ENCODE peak calls at places on chromosome 3, in five cellular contexts. U is AG10803, T is dermis blood vessel endothelial cell, B is HuH-7.5, C is iPS DF 6.9. N is an unnamed sample.

GRCh38 chr3:139797724-139798343 is 120.1 kb upstream of the NMNAT3 start:
- DNase-seq in U (peak), T (peak), B (no peak), C (peak), N (no peak)

GRCh38 chr3:9123849-9124248 is 125.6 kb downstream of the SRGAP3 start:
- DNase-seq in U (no peak), T (no peak), B (no peak), C (no peak), N (no peak)

GRCh38 chr3:180855364-180855763 is 57.1 kb upstream of the FXR1 start:
- DNase-seq in U (no peak), T (peak), B (no peak), C (no peak), N (no peak)

GRCh38 chr3:185623909-185624308 is 37.8 kb downstream of the SENP2 start:
- DNase-seq in U (no peak), T (no peak), B (no peak), C (no peak), N (no peak)

GRCh38 chr3:138914870-138915502 is 32.0 kb downstream of the FOXL2 start:
- DNase-seq in U (no peak), T (peak), B (peak), C (no peak), N (no peak)

GRCh38 chr3:111971533-111971932 is 7.3 kb upstream of the ABHD10 start:
- DNase-seq in U (no peak), T (no peak), B (no peak), C (no peak), N (no peak)

GRCh38 chr3:11948331-11948730 is 55.9 kb upstream of the SYN2 start:
- DNase-seq in U (no peak), T (no peak), B (no peak), C (no peak), N (no peak)

GRCh38 chr3:30602946-30603345 is 3.5 kb upstream of the TGFBR2 start:
- DNase-seq in U (no peak), T (no peak), B (no peak), C (no peak), N (no peak)

GRCh38 chr3:377158-377561 is 180.6 kb downstream of the CHL1 start:
- DNase-seq in U (peak), T (peak), B (no peak), C (no peak), N (no peak)

GRCh38 chr3:72728958-72729467 is 119.2 kb downstream of the SHQ1 start:
- DNase-seq in U (no peak), T (no peak), B (no peak), C (no peak), N (no peak)